ENCODE peak calls at places on chromosomes 5 and 9, in six cellular contexts. C is CD8-positive, alpha-beta memory T cell; Y is right atrium auricular region; K is kidney epithelial cell; F is endodermal cell; H is tibial nerve. P is an unnamed sample.

GRCh38 chr5:172778223-172778814 is 7.3 kb upstream of the DUSP1 start:
- DNase-seq in Y (no peak), H (no peak), K (no peak), F (peak; percentile 73), C (no peak), P (no peak)

GRCh38 chr5:143148461-143149170 is 254.9 kb downstream of the NR3C1 start:
- DNase-seq in F (no peak), C (no peak), K (no peak), H (no peak), Y (no peak), P (no peak)

GRCh38 chr5:151202381-151203139 is 21.3 kb downstream of the CCDC69 start:
- DNase-seq in Y (no peak), C (no peak), K (peak; percentile 9), H (no peak), F (no peak), P (no peak)

GRCh38 chr9:69554945-69555344 is 117.2 kb downstream of the APBA1 start:
- DNase-seq in K (peak; percentile 56), Y (no peak), C (no peak), F (no peak), H (no peak), P (no peak)

GRCh38 chr9:113343732-113344231 is 3.7 kb upstream of the WDR31 start:
- DNase-seq in Y (peak; percentile 92), C (no peak), K (no peak), H (peak; percentile 52), F (peak; percentile 22), P (peak; percentile 93)

GRCh38 chr5:74185599-74185998 is 454.9 kb downstream of the ENC1 start:
- DNase-seq in Y (no peak), C (no peak), H (no peak), K (no peak), F (no peak), P (no peak)

GRCh38 chr5:126138475-126139005 is 284.7 kb upstream of the GRAMD2B start:
- DNase-seq in C (no peak), F (no peak), Y (no peak), K (peak; percentile 29), H (no peak), P (no peak)

GRCh38 chr9:135216236-135216635 is 128.8 kb downstream of the OLFM1 start:
- DNase-seq in Y (no peak), H (no peak), F (no peak), C (no peak), K (no peak), P (no peak)

GRCh38 chr5:33937017-33937699 is 972 bp downstream of the RXFP3 start:
- DNase-seq in Y (no peak), K (no peak), H (no peak), F (no peak), C (no peak), P (no peak)

GRCh38 chr9:75830303-75830702 is 60.2 kb upstream of the PCSK5 start:
- DNase-seq in F (no peak), K (no peak), H (no peak), Y (no peak), C (no peak), P (no peak)

GRCh38 chr5:151223447-151224264 is at the start of gene CCDC69:
- DNase-seq in C (peak; percentile 58), F (peak; percentile 94), Y (peak; percentile 84), K (peak; percentile 23), H (peak; percentile 57), P (peak; percentile 67)

GRCh38 chr5:27906911-27907590 is 868.7 kb upstream of the CDH9 start:
- DNase-seq in H (no peak), F (no peak), Y (no peak), C (no peak), K (no peak), P (no peak)

GRCh38 chr9:90915693-90916092 is 114.1 kb downstream of the SYK start:
- DNase-seq in Y (no peak), K (no peak), H (no peak), F (peak; percentile 84), C (no peak), P (no peak)

GRCh38 chr9:114143214-114143613 is 12.1 kb upstream of the COL27A1 start:
- DNase-seq in C (no peak), Y (no peak), H (no peak), K (no peak), F (no peak), P (no peak)

GRCh38 chr9:112878752-112879151 is 11.9 kb downstream of the SLC46A2 start:
- DNase-seq in H (no peak), C (no peak), Y (no peak), K (no peak), F (no peak), P (no peak)

DNA sequence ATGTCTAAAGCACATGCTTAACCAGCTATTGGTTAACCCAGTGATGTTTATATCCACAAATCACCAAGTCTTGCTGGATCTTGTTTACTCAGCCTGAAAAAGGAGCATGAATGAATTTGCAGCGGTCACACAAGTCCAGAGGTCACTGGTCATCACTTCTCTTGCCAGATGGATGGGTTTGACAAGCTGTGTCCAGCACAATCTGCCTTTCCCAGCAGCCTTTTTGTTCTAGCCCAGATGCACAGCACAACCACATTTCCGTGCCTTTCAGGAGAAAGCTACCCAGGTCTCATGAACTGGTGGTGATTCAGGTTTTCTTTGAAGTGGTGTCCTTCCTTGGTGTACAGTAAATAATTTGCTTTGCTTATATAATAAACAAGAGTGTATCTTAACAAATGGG is 32.1 kb downstream of the TMEM252 start:
- DNase-seq in F (no peak), K (no peak), H (no peak), Y (no peak), C (no peak), P (no peak)
- H3K27me3 ChIP-seq in F (peaks cover 80% of the 10 kb centered on the region), K (no peaks in the 10 kb centered on the region), H (no peaks in the 10 kb centered on the region), Y (no peaks in the 10 kb centered on the region), C (no peaks in the 10 kb centered on the region), P (no peaks in the 10 kb centered on the region)

GRCh38 chr5:95760291-95761191 is 29.4 kb downstream of the RHOBTB3 start:
- DNase-seq in K (peak; percentile 90), C (peak; percentile 17), H (no peak), F (no peak), Y (no peak), P (no peak)
- H3K4me3 ChIP-seq in K (no peak overlapping the region), C (peak overlapping the region; percentile 59), H (no peak overlapping the region), F (no peak overlapping the region), Y (no peak overlapping the region), P (no peak overlapping the region)

GRCh38 chr5:174723979-174724483 is 351 bp upstream of the MSX2 start:
- DNase-seq in F (peak; percentile 79), C (no peak), H (no peak), Y (no peak), K (no peak), P (no peak)
- H3K27me3 ChIP-seq in F (peaks cover 93% of the 10 kb centered on the region), C (peaks cover 28% of the 10 kb centered on the region), H (peaks cover 99% of the 10 kb centered on the region), Y (peaks cover 15% of the 10 kb centered on the region), K (peaks cover 80% of the 10 kb centered on the region), P (peaks cover 100% of the 10 kb centered on the region)

GRCh38 chr5:176661676-176662075 is 14.4 kb downstream of the TSPAN17 start:
- DNase-seq in F (no peak), K (no peak), Y (no peak), C (no peak), H (no peak), P (no peak)

GRCh38 chr5:176660530-176660859 is 13.2 kb downstream of the TSPAN17 start:
- DNase-seq in Y (no peak), C (no peak), K (no peak), H (no peak), F (no peak), P (no peak)

GRCh38 chr5:176659860-176660461 is 12.7 kb downstream of the TSPAN17 start:
- DNase-seq in H (no peak), C (no peak), K (no peak), F (no peak), Y (no peak), P (no peak)

GRCh38 chr5:176662371-176663333 is 15.4 kb downstream of the TSPAN17 start:
- DNase-seq in C (no peak), Y (no peak), K (no peak), F (no peak), H (no peak), P (no peak)

GRCh38 chr5:176660860-176661641 is 13.8 kb downstream of the TSPAN17 start:
- DNase-seq in Y (no peak), F (peak; percentile 95), K (no peak), C (peak; percentile 72), H (peak; percentile 33), P (peak; percentile 90)
- H3K4me3 ChIP-seq in Y (no peak overlapping the region), F (no peak overlapping the region), K (no peak overlapping the region), C (no peak overlapping the region), H (no peak overlapping the region), P (no peak overlapping the region)

DNA sequence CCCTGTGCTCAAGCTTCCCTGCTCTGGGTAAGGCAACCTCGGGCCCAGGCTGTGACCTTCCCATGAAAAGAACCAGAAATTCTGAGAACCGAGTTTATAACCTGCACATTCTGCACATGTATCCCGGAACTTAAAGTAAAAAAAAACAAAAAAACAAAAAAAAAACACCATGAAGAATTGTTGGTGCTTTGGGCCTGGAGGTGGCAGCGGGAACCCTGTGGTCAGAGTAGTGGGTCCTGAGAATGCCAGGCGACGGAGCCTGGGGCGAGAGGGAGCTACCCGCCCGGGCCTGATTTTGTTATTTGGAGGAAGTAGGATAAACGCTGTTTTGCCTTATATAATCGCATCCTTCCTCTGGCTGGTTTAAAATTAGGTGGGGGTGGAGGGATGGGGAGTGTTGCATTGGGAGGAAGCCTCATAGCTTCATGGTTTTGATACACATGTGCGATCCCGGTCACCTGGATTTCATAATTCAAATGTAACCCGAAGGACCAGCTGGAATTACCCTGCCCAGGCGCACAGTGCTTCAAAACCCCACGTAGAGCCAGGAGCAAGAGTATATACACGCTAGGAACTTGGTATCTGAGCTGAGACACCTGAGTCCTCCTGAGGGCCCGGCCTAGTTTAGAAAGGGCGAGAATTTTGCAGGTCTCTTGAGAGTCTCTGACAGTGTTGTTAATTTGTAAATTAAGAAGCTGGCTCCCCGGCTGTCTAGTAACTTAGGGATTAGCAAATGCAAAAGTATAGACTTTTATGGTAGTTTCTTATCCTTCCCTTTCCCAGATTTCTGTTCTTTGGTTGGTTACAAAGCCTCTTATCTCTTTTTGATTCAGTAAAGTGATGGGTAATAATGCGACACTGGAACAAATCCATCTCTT is 2.8 kb downstream of the MSX2 start:
- DNase-seq in C (no peak), Y (no peak), F (peak; percentile 46), K (no peak), H (no peak), P (no peak)
- H3K27me3 ChIP-seq in C (peaks cover 22% of the 10 kb centered on the region), Y (peaks cover 12% of the 10 kb centered on the region), F (peaks cover 95% of the 10 kb centered on the region), K (peaks cover 71% of the 10 kb centered on the region), H (peaks cover 100% of the 10 kb centered on the region), P (peaks cover 100% of the 10 kb centered on the region)

DNA sequence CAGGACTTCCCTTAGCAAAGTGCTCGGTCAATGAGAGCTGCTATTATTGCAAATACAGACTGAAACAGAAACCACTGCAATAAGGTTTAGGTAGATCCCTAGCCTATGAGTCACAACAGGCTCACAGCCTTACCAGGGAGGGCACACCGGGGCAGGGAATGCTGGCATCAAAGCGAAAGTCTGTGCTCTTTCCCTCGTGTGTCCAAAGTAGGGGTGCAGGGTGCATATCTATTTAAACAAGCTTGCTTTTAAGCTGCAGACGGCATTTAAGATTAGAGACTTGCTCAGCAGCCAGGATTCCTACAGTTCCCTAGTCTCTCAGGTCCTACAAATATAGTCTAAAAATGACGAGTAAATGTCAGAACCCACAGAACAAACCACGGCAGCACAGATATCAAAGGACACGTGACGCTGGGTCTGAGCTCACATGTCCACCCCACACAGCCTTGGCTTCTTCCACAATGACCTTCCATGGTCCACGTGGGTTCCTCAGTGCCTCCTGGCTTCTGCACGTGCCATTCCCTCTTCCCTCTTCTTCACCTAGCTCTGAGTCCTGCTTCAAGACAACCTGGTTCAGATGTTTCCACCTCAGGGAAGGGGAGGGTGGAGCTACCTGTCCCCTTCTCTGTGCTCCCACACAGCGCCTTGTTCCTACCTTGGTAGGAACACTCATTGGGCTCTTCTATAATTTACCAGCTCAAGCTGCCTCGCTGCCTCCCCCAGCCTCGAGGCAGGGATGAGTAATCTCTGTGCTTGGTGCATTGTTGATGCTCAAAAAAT is 193.2 kb downstream of the MAPKAP1 start:
- DNase-seq in H (no peak), F (peak; percentile 55), K (peak; percentile 70), C (no peak), Y (no peak), P (no peak)
- H3K4me3 ChIP-seq in H (no peak overlapping the region), F (no peak overlapping the region), K (no peak overlapping the region), C (no peak overlapping the region), Y (peak overlapping the region; percentile 20), P (no peak overlapping the region)

GRCh38 chr5:1156033-1156753 is 44.3 kb upstream of the SLC12A7 start:
- DNase-seq in K (no peak), C (no peak), Y (no peak), H (no peak), F (peak; percentile 75), P (no peak)
- H3K27me3 ChIP-seq in K (peaks cover 60% of the 10 kb centered on the region), C (peaks cover 20% of the 10 kb centered on the region), Y (no peaks in the 10 kb centered on the region), H (peaks cover 69% of the 10 kb centered on the region), F (peaks cover 33% of the 10 kb centered on the region), P (peaks cover 46% of the 10 kb centered on the region)

P was measured in dorsolateral prefrontal cortex.